ENCODE peak calls at places on chromosome 11, in four cellular contexts. R, C, L and P are unnamed samples.

GRCh38 chr11:134617360-134617759 is 205.3 kb upstream of the B3GAT1 start:
- DNase-seq in R (no peak), L (no peak), C (no peak), P (no peak)

GRCh38 chr11:84890706-84891105 is 736.4 kb downstream of the DLG2 start:
- DNase-seq in C (no peak), L (peak; percentile 61), R (no peak), P (peak; percentile 15)

GRCh38 chr11:45089251-45089650 is 57.2 kb upstream of the PRDM11 start:
- DNase-seq in C (no peak), L (no peak), R (no peak), P (peak; percentile 93)

GRCh38 chr11:119530503-119530902 is 107.5 kb upstream of the THY1 start:
- DNase-seq in R (no peak), C (no peak), L (no peak), P (no peak)

GRCh38 chr11:8268530-8269461 is 5.1 kb upstream of the LMO1 start:
- DNase-seq in C (no peak), R (peak; percentile 55), L (peak; percentile 42), P (no peak)

GRCh38 chr11:15629690-15630321 is 515.1 kb downstream of the INSC start:
- DNase-seq in R (peak; percentile 78), L (peak; percentile 77), C (peak; percentile 72), P (no peak)

GRCh38 chr11:38718049-38718448 is 2120.0 kb upstream of the RAG2 start:
- DNase-seq in R (no peak), L (peak; percentile 42), C (no peak), P (no peak)

GRCh38 chr11:66846671-66847091 is 3.4 kb downstream of the RCE1 start:
- DNase-seq in L (no peak), R (no peak), C (no peak), P (no peak)

GRCh38 chr11:14971865-14972580 is at the start of gene CALCA:
- DNase-seq in C (peak; percentile 53), R (peak; percentile 55), L (peak; percentile 73), P (no peak)

GRCh38 chr11:69396051-69396947 is 85.2 kb upstream of the LINC01488 start:
- DNase-seq in C (no peak), L (no peak), R (no peak), P (no peak)

DNA sequence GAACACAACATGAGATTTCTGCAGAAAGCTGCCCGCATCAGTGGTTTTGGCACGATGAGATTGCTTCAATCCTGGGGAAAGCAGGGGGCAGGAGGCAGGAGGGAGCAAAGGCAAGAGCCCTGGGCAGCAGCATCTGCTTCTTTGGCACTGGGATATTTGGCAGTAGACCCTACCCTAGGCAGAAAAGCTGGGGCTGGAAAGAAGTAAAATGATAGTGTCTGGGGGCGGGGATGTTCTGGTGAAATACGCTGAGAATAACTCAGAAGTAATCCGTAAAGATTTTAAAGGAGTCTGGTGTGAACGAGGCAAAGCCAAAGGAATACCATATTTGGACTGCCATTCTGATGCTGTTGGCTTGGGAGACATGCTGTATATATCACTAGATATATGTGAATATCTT is 62.0 kb downstream of the FAM76B start:
- DNase-seq in C (no peak), L (no peak), R (no peak), P (no peak)
- H3K56ac ChIP-seq in C (no peak overlapping the region), L (no peak overlapping the region), R (no peak overlapping the region), P (no peak overlapping the region)

GRCh38 chr11:112364962-112365481 is 104.4 kb upstream of the PLET1 start:
- DNase-seq in R (no peak), C (no peak), L (no peak), P (peak; percentile 99)
- H3K18ac ChIP-seq in R (no peak overlapping the region), C (no peak overlapping the region), L (no peak overlapping the region), P (peak overlapping the region; percentile 92)

DNA sequence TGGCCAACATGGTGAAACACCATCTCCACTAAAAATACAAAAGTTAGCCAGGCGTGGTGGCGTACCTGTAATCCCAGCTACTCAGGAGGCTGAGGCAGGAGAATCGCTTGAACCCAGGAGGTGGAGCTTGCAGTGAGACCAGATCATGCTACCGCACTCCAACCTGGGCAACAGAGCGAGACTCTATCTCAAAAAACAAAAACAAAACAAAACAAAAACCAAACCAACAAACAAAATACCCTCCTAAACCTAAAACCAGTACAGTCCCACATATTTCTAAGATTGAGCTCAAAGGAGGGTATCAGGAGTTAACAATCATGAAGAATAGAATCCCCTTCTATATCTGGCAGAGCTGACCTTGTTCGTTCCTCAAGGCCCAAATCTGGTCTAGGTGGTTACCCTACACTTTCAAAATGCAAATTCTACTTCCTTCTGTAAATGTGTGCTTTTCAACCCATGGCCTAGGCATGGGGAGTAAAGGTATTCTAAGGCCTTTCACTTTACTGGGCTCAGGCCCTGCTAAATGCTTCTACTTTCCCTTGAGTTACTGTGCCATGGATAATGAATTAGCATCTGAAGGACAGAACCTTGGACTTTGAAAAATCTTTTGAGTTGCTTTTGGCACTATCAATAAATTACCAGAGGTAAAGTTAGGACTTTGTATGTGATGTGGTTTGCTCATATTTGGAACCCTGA is 10.4 kb upstream of the PPP2R1B start:
- DNase-seq in L (no peak), C (no peak), R (no peak), P (no peak)
- H3K56ac ChIP-seq in L (no peak overlapping the region), C (no peak overlapping the region), R (no peak overlapping the region), P (no peak overlapping the region)

GRCh38 chr11:111733655-111734088 is 32.5 kb downstream of the PPP2R1B start:
- DNase-seq in R (no peak), L (no peak), C (no peak), P (no peak)

GRCh38 chr11:111736621-111737055 is 29.6 kb downstream of the PPP2R1B start:
- DNase-seq in C (no peak), L (no peak), R (no peak), P (no peak)

GRCh38 chr11:111736191-111736590 is 30.0 kb downstream of the PPP2R1B start:
- DNase-seq in L (no peak), C (no peak), R (no peak), P (peak; percentile 80)

GRCh38 chr11:111734383-111735261 is 31.6 kb downstream of the PPP2R1B start:
- DNase-seq in R (no peak), C (no peak), L (no peak), P (no peak)

DNA sequence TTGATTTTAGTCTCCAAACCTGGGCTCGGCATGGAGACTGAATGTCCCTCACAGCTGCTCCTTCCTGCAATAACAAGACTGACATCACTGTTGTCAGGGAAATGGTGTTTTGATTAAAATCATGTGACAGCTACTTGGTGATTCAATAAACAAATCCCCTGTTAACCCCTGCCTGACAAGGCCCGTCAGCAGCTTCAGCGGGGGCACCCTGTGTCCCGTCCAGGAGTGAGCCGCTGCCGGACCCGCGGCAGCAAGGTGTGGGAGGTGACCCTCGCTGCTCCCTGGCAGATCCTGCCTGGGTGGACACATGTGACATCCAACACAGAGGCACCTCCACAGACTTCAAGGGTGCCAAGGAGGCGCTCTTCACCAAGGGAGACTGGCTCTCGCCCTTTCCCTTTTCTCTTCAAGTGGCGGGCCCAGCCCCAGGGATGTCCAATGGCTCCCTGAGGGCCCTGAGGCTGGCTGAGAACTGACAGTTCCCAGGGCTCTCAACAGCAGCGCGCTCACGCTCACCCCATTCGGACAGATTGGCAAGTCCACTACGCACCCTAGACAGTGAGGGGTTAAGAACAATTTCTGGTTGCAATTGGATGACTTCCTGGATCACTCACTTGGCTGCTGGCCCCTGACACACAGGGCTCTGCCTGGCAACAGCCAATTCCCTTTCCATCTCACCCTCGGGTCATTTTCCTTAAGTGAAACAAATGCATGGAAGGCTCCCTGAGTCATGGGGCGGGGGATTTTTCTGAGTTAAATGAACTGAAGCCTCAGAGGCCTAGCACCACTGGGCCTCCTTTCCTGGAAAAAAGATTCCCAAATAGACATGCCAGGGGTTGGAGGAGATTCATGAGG is 30.7 kb downstream of the PPP2R1B start:
- DNase-seq in C (no peak), L (peak; percentile 65), R (no peak), P (peak; percentile 99)
- H3K18ac ChIP-seq in C (no peak overlapping the region), L (no peak overlapping the region), R (no peak overlapping the region), P (peak overlapping the region; percentile 97)

GRCh38 chr11:101267654-101268053 is 138.0 kb upstream of the PGR start:
- DNase-seq in C (no peak), R (no peak), L (no peak), P (no peak)
- H3K56ac ChIP-seq in C (no peak overlapping the region), R (no peak overlapping the region), L (no peak overlapping the region), P (no peak overlapping the region)

GRCh38 chr11:407651-408080 is 7.1 kb downstream of the SIGIRR start:
- DNase-seq in C (no peak), R (no peak), L (no peak), P (no peak)

GRCh38 chr11:406796-407650 is 7.8 kb downstream of the SIGIRR start:
- DNase-seq in C (peak; percentile 91), L (peak; percentile 89), R (peak; percentile 88), P (peak; percentile 65)

GRCh38 chr11:409008-409599 is 5.7 kb downstream of the SIGIRR start:
- DNase-seq in C (no peak), L (no peak), R (peak; percentile 46), P (no peak)

GRCh38 chr11:409600-410471 is 5.0 kb downstream of the SIGIRR start:
- DNase-seq in C (no peak), R (peak; percentile 51), L (no peak), P (no peak)

GRCh38 chr11:408154-409007 is 6.4 kb downstream of the SIGIRR start:
- DNase-seq in L (no peak), R (peak; percentile 48), C (no peak), P (no peak)
- H3K18ac ChIP-seq in L (no peak overlapping the region), R (no peak overlapping the region), C (no peak overlapping the region), P (no peak overlapping the region)